ENCODE peak calls at places on chromosomes 11 and 22, in five cellular contexts. I, Y, K, G and R are unnamed samples.

GRCh38 chr22:43823353-43823908 is 11.3 kb upstream of the EFCAB6 start:
- DNase-seq in I (no peak), K (no peak), Y (no peak), G (no peak), R (peak)

GRCh38 chr11:46050065-46050464 is 71.2 kb downstream of the PHF21A start:
- DNase-seq in G (no peak), I (no peak), Y (no peak), K (peak), R (peak)

GRCh38 chr11:10409207-10409661 is 45.8 kb upstream of the AMPD3 start:
- DNase-seq in Y (no peak), K (no peak), I (no peak), G (no peak), R (peak)

GRCh38 chr11:79472736-79473536 is 32.1 kb upstream of the TENM4 start:
- DNase-seq in I (no peak), K (no peak), Y (no peak), G (no peak), R (no peak)

GRCh38 chr11:121451178-121451981 is 734 bp upstream of the SORL1 start:
- DNase-seq in Y (no peak), G (no peak), I (no peak), K (no peak), R (peak)

GRCh38 chr11:22539851-22540376 is 85.7 kb downstream of the FANCF start:
- DNase-seq in G (no peak), K (no peak), I (peak), Y (no peak), R (peak)

GRCh38 chr11:16242806-16243205 is 113.5 kb downstream of the SOX6 start:
- DNase-seq in G (no peak), Y (no peak), I (no peak), K (no peak), R (no peak)

GRCh38 chr22:47304854-47305253 is 542.4 kb downstream of the TBC1D22A start:
- DNase-seq in K (no peak), G (no peak), I (no peak), Y (no peak), R (no peak)

GRCh38 chr11:44376423-44376822 is 66.5 kb upstream of the ALX4 start:
- DNase-seq in Y (no peak), I (no peak), G (no peak), K (no peak), R (no peak)

GRCh38 chr11:70122490-70123198 is 44.5 kb downstream of the ANO1 start:
- DNase-seq in I (no peak), G (no peak), K (no peak), Y (no peak), R (no peak)

DNA sequence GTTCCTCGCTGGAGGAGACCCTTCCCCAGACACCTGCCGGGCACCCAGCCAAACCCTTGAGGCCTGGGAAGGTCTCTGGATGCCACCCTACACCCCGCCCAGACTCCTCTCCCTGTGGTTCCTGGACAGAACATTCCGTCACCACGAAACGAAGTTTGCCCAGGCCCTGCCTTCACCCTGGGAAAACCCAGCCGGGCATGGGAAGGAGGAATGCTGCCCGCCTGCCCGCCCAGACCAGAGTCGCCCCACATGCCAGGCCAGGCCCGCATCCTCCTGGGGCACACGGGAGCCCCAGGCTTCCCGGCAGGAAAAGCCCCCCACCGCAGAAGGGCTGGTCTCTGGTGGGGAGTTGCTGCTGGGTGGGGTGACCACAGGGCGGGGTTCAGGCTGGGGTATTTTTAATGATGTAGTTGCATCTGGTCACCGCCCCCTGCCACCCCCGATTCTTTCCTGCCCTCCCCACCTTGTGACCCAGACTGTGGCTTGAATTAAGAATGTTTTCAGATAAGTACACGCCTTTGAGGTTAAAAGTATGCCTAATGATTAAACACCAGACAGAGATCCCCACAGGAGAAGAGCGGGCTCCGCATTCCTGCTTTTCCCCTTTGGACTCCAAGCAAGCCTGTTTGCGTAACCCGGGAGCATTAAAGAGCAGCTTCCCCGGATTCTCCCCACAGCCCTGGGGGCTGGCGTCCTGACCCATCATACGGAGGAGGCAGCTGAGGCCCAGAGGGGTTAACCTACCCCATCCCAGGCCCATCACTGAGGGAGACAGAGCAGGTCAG is 44.6 kb upstream of the PPARA start:
- DNase-seq in G (no peak), Y (no peak), K (no peak), I (no peak), R (peak)
- TF ChIP-seq ZBTB33 in G (no peak), Y (no peak), K (no peak), I (no peak), R (no peak)

GRCh38 chr22:30279932-30280331 is 9.4 kb downstream of the CASTOR1 start:
- DNase-seq in I (no peak), G (no peak), K (no peak), Y (no peak), R (no peak)

GRCh38 chr22:30279389-30279788 is 9.9 kb downstream of the CASTOR1 start:
- DNase-seq in I (no peak), Y (no peak), K (no peak), G (no peak), R (no peak)

GRCh38 chr22:30283342-30283741 is 6.0 kb downstream of the CASTOR1 start:
- DNase-seq in G (no peak), K (no peak), I (no peak), Y (no peak), R (no peak)

GRCh38 chr22:30282616-30283046 is 6.7 kb downstream of the CASTOR1 start:
- DNase-seq in Y (no peak), K (no peak), G (no peak), I (no peak), R (no peak)

DNA sequence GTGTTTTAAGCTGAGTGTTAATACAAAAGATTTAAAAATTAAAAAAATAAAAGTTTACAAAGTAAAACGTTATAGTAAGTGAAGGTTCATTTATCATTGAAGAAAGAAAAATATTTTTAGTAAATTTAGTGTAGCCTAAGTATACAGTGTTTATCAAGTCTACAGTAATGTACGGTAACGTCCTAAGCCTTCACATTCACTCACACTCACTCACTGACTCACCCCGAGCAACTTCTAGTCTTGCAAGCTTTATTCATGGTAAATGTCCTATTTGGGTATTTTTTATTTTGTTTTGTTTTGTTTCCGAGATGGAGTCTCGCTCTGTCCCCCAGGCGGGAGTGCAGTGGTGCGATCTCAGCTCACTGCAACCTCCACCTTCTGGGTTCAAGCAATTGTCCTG is 8.8 kb downstream of the CASTOR1 start:
- DNase-seq in I (no peak), Y (no peak), K (no peak), G (no peak), R (no peak)
- TF ChIP-seq ZBTB33 in I (no peak), Y (no peak), K (no peak), G (no peak), R (no peak)

DNA sequence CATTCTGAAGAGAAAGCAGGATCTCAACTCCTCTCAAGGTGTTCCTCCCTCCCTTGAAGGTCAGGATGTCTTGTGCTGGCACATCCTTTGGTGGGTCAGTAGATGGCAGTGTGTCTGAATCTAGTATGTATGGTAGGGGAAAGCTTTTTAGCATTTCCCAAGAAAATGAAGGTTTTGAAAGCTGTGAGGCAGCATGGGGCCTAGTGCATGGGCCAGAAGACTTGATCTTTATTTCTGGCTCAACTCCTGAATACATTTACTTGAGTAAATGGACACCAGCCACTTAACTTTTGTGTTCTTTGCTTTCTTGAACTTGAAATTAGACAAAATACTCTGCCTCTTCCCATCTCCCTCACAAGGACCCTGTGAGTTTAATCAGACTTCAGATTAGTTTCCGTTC is 289.0 kb downstream of the CASP12 start:
- DNase-seq in G (no peak), Y (no peak), I (peak), K (peak), R (peak)
- TF ChIP-seq ZBTB33 in G (no peak), Y (no peak), I (no peak), K (no peak), R (no peak)

GRCh38 chr11:123183391-123184099 is 11.5 kb downstream of the CLMP start:
- DNase-seq in I (no peak), Y (no peak), G (no peak), K (no peak), R (no peak)
- TF ChIP-seq ZBTB33 in I (no peak), Y (no peak), G (no peak), K (no peak), R (no peak)

GRCh38 chr11:76235233-76236091 is 29.2 kb upstream of the WNT11 start:
- DNase-seq in Y (peak), I (peak), G (peak), K (peak), R (peak)

GRCh38 chr11:76233196-76233921 is 27.1 kb upstream of the WNT11 start:
- DNase-seq in I (no peak), G (no peak), Y (no peak), K (no peak), R (no peak)

GRCh38 chr11:76236092-76237026 is 30.1 kb upstream of the WNT11 start:
- DNase-seq in G (no peak), Y (peak), I (peak), K (peak), R (no peak)

GRCh38 chr11:76233936-76234703 is 27.8 kb upstream of the WNT11 start:
- DNase-seq in G (peak), K (no peak), I (peak), Y (peak), R (no peak)

DNA sequence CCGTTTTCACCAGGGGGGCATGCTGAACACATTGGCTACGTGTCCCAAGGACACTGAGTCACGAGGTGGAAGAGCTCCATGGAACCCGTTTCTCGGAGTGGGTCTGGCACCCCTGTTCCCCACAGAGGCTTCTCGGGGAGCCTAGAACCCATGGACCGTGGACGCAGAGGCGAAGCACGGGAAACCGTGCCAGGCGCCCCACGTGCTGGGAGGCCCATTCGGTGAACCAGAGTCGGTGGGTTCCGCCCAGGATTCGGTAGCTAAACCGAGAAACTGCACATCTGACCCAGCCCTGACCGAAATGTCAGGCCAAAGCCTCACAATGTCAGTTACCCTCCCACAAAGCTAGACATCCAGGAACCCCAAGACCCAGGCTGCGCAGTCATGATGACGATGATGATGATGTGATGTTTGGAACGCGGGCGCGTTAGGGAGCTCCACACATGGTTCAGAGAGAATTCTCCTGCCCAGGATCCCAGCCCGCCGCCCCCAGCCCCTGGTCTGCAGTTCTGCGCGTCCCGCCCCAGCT is 28.5 kb upstream of the WNT11 start:
- DNase-seq in I (no peak), K (no peak), Y (no peak), G (no peak), R (no peak)
- TF ChIP-seq ZBTB33 in I (no peak), K (no peak), Y (no peak), G (no peak), R (no peak)

GRCh38 chr11:133399855-133400625 is 132.3 kb downstream of the OPCML start:
- DNase-seq in K (no peak), I (no peak), Y (no peak), G (no peak), R (no peak)

GRCh38 chr11:133403900-133404299 is 128.4 kb downstream of the OPCML start:
- DNase-seq in G (no peak), I (peak), Y (no peak), K (no peak), R (no peak)

GRCh38 chr11:133402551-133402950 is 129.8 kb downstream of the OPCML start:
- DNase-seq in G (no peak), Y (no peak), K (no peak), I (no peak), R (no peak)

GRCh38 chr11:133399294-133399693 is 133.0 kb downstream of the OPCML start:
- DNase-seq in K (no peak), Y (no peak), G (no peak), I (no peak), R (no peak)
- TF ChIP-seq ZBTB33 in K (no peak), Y (no peak), G (no peak), I (no peak), R (no peak)

DNA sequence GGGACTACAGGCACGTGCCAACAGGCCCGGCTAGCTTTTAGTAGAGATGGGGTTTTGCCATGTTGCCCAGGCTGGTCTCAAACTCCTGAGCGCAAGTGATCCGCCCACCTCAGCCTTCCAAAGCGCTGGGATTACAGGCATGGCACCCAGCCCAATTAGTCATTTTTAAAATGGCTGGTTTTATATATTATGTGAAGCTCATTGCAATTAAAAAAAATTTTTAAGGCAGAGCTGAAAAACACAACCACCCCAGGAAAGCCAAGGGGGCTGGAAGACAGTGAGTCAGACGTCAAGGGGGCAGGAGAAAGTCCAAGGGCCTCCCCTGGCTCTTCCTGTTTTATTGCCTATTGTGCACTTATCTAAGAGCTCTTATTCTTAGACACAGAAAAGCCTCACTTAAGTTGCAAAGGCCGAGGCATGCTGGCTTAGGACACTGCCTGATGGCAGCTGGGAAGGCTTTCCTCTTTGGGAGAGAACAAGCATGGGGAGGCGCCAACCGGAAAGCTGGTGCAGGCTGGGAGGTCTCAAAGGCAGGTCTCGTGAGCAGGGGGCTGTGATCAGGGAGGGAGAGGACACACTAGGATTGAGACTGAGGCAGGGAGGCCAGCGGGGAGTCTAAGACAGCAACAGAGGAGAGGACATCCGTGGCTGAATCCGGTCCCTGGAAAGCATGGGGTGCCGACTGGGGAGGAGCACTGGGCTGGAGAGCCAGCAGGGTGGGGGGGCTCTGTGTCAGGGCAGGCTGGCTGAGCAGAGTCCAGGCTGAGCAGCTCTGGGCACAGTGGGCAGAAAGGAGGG is 11.1 kb upstream of the OSM start:
- DNase-seq in Y (no peak), I (no peak), K (no peak), G (no peak), R (no peak)
- TF ChIP-seq ZBTB33 in Y (no peak), I (no peak), K (no peak), G (no peak), R (no peak)

DNA sequence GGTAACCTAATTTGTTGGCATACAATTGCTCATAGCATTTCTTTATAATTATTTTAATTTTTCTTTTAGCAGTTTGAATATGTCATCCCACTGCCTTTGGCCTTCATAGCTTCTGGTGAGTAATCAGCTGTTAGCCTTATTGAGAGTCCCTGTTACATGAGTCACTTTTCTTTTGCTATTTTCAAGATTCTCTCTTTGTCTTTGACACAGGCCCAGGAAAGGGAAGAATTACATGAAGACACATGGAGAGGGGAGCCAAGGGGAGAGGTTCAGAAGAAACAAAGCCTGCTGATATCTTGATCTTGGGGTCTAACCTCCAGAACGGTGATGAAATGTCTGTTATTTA is 418.2 kb downstream of the METTL15 start:
- DNase-seq in K (peak), G (no peak), I (no peak), Y (no peak), R (no peak)
- TF ChIP-seq ZBTB33 in K (no peak), G (no peak), I (no peak), Y (no peak), R (no peak)

GRCh38 chr22:23233746-23234408 is 53.6 kb downstream of the BCR start:
- DNase-seq in K (no peak), I (peak), Y (peak), G (no peak), R (no peak)
- TF ChIP-seq ZBTB33 in K (no peak), I (no peak), Y (no peak), G (no peak), R (no peak)